ENCODE peak calls at places on chromosomes 2 and 18, in nine cellular contexts. P is T-cell, B is A549, R is bronchial epithelial cell, G is OCI-M1, U is NCI-H1092 treated with DMSO at 0.1 percent for 48 hours, I is amniotic stem cell, T is dermis microvascular lymphatic vessel endothelial cell, Y is Right ventricle myocardium superior. H is an unnamed sample.

GRCh38 chr2:239041062-239041461 is 193.2 kb downstream of the TWIST2 start:
- DNase-seq in P (no peak), B (no peak), R (no peak), G (no peak), U (no peak), I (no peak), T (no peak), Y (peak; percentile 17), H (no peak)

GRCh38 chr2:218607436-218608115 is at the start of gene PLCD4:
- DNase-seq in P (no peak), B (peak; percentile 52), R (peak; percentile 92), G (no peak), U (peak; percentile 80), I (peak; percentile 72), T (peak; percentile 47), Y (no peak), H (no peak)

GRCh38 chr2:46230115-46230571 is 67.1 kb upstream of the EPAS1 start:
- DNase-seq in P (peak; percentile 17), B (peak; percentile 84), R (no peak), G (no peak), U (peak; percentile 7), I (no peak), T (no peak), Y (peak; percentile 71), H (no peak)

GRCh38 chr2:32051836-32052439 is 11.4 kb upstream of the SPAST start:
- DNase-seq in P (no peak), B (no peak), R (no peak), G (no peak), U (no peak), I (no peak), T (no peak), Y (no peak), H (no peak)

GRCh38 chr2:232873909-232874641 is 4.0 kb downstream of the SNORC start:
- DNase-seq in P (no peak), B (peak; percentile 32), R (no peak), G (peak; percentile 11), U (no peak), I (no peak), T (no peak), Y (no peak), H (no peak)

GRCh38 chr2:181123798-181124217 is 143.4 kb downstream of the UBE2E3 start:
- DNase-seq in P (peak; percentile 52), B (no peak), R (peak; percentile 66), G (peak; percentile 86), U (no peak), I (no peak), T (no peak), Y (no peak), H (peak; percentile 30)

GRCh38 chr2:208466133-208466919 is 59.7 kb downstream of the PTH2R start:
- DNase-seq in P (no peak), B (peak; percentile 55), R (peak; percentile 42), G (peak; percentile 87), U (peak; percentile 81), I (no peak), T (peak; percentile 3), Y (no peak), H (no peak)

GRCh38 chr2:129689600-129689999 is 289.9 kb upstream of the RAB6C start:
- DNase-seq in P (no peak), B (no peak), R (no peak), G (no peak), U (no peak), I (no peak), T (no peak), Y (no peak), H (no peak)

GRCh38 chr2:112582314-112582746 is 2.1 kb upstream of the CHCHD5 start:
- DNase-seq in P (peak; percentile 12), B (peak; percentile 65), R (peak; percentile 66), G (peak; percentile 87), U (peak; percentile 44), I (peak; percentile 70), T (no peak), Y (no peak), H (no peak)

GRCh38 chr2:75645643-75646042 is 940 bp upstream of the MRPL19 start:
- DNase-seq in P (no peak), B (no peak), R (no peak), G (no peak), U (no peak), I (no peak), T (no peak), Y (no peak), H (no peak)

GRCh38 chr2:196963043-196963442 is 36.5 kb upstream of the PGAP1 start:
- DNase-seq in P (no peak), B (no peak), R (peak; percentile 62), G (no peak), U (no peak), I (no peak), T (no peak), Y (no peak), H (no peak)

GRCh38 chr2:108604196-108604595 is 69.9 kb downstream of the LIMS1 start:
- DNase-seq in P (no peak), B (no peak), R (no peak), G (peak; percentile 37), U (no peak), I (no peak), T (no peak), Y (no peak), H (no peak)

GRCh38 chr18:11004294-11004693 is 145.1 kb downstream of the PIEZO2 start:
- DNase-seq in P (no peak), B (no peak), R (peak; percentile 65), G (no peak), U (no peak), I (no peak), T (no peak), Y (no peak), H (no peak)

GRCh38 chr2:46801731-46802664 is 113.6 kb downstream of the MCFD2 start:
- DNase-seq in P (no peak), B (no peak), R (peak; percentile 63), G (no peak), U (no peak), I (no peak), T (no peak), Y (no peak), H (no peak)

GRCh38 chr2:163182764-163183354 is 344.3 kb upstream of the KCNH7 start:
- DNase-seq in P (no peak), B (peak; percentile 17), R (peak; percentile 45), G (peak; percentile 40), U (peak; percentile 44), I (no peak), T (peak; percentile 18), Y (no peak), H (no peak)